ENCODE peak calls at places on chromosomes 13 and 19, in four cellular contexts. C is H9, V is thoracic aorta, S is brain microvascular endothelial cell. X is an unnamed sample.

GRCh38 chr13:48233886-48234488 is 981 bp downstream of the ITM2B start:
- DNase-seq in C (no peak), V (no peak), S (no peak), X (peak; percentile 47)

GRCh38 chr19:18368504-18369222 is 17.3 kb upstream of the GDF15 start:
- DNase-seq in C (no peak), V (no peak), S (no peak), X (no peak)

GRCh38 chr19:49338023-49338677 is 2.9 kb downstream of the CD37 start:
- DNase-seq in C (peak; percentile 76), V (no peak), S (no peak), X (no peak)

GRCh38 chr13:27006519-27007161 is 165.0 kb downstream of the USP12 start:
- DNase-seq in C (peak; percentile 59), V (no peak), S (peak; percentile 12), X (peak; percentile 47)

GRCh38 chr13:27147530-27148170 is 24.0 kb downstream of the USP12 start:
- DNase-seq in C (no peak), V (no peak), S (no peak), X (no peak)

GRCh38 chr13:94427313-94427712 is 52.2 kb downstream of the DCT start:
- DNase-seq in C (no peak), V (no peak), S (no peak), X (peak; percentile 15)

GRCh38 chr13:67635754-67636153 is 405.6 kb upstream of the PCDH9 start:
- DNase-seq in C (no peak), V (no peak), S (no peak), X (no peak)

GRCh38 chr13:62875118-62875640 is 1459.5 kb upstream of the PCDH20 start:
- DNase-seq in C (no peak), V (no peak), S (no peak), X (no peak)

GRCh38 chr13:76440568-76440967 is 445.6 kb downstream of the KCTD12 start:
- DNase-seq in C (no peak), V (no peak), S (no peak), X (no peak)

GRCh38 chr19:18425515-18426415 is 6.6 kb downstream of the SSBP4 start:
- DNase-seq in C (no peak), V (no peak), S (peak; percentile 52), X (no peak)

GRCh38 chr13:114134111-114134943 is 1.9 kb upstream of the RASA3 start:
- DNase-seq in C (no peak), V (no peak), S (no peak), X (no peak)

GRCh38 chr19:4227771-4228170 is 1.6 kb upstream of the EBI3 start:
- DNase-seq in C (no peak), V (no peak), S (no peak), X (no peak)

GRCh38 chr19:10713317-10713716 is 4.6 kb upstream of the DNM2 start:
- DNase-seq in C (no peak), V (no peak), S (no peak), X (no peak)

GRCh38 chr13:99390601-99391000 is 83.4 kb upstream of the GPR183 start:
- DNase-seq in C (no peak), V (no peak), S (no peak), X (no peak)
- TF ChIP-seq CTCF in C (no peak), V (no peak), S (no peak), X (no peak)

DNA sequence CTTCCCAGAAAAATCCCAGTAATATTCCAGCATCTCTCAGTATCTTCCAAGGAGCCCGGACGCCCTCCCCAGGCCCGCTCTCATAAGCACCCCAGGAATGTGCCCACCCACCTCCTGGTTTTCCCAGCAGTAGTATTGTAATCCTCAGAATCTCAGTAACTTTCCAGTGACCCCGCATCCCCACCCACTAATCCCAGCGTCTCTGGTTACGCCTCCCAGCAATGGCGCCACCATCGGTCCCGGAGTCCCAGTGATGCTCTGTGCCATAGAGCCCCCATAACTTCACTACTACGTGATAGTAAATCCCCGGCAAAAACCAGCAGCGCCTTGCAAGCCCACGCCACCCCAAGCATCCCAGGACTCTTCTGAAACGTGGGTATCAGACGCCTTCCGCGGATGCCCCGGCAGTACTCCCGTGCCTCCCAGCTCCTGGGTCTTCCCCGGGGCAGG is 961 bp upstream of the PNPLA6 start:
- DNase-seq in C (peak; percentile 85), V (peak; percentile 70), S (peak; percentile 78), X (peak; percentile 59)
- TF ChIP-seq CTCF in C (no peak), V (no peak), S (peak; percentile 36), X (no peak)

DNA sequence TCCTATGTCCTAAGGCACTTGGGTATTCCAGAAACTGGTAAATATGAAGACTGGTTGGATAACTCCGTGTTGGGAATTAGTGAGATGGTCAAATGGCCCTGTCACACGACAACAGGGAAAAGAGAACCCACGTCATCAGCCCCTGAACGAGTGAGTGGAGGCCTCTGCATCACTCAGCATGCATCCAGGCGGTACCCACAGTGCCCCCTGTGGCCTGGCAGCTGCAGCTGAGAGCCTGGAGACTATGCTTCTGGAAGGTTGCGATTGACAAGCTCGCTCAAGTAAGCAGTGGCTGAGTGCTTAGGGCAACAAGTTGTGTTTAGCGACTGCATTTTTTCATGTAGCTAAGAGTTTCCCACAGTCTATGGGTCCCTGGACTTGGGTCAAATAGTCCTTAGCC is 55.9 kb downstream of the COL4A2 start:
- DNase-seq in C (peak; percentile 64), V (no peak), S (peak; percentile 84), X (no peak)
- TF ChIP-seq CTCF in C (peak; percentile 66), V (peak; percentile 45), S (peak; percentile 63), X (no peak)

GRCh38 chr19:37691881-37692504 is 27.6 kb downstream of the ZNF607 start:
- DNase-seq in C (peak; percentile 88), V (peak; percentile 60), S (peak; percentile 83), X (peak; percentile 57)
- TF ChIP-seq CTCF in C (peak; percentile 31), V (no peak), S (peak; percentile 16), X (no peak)

DNA sequence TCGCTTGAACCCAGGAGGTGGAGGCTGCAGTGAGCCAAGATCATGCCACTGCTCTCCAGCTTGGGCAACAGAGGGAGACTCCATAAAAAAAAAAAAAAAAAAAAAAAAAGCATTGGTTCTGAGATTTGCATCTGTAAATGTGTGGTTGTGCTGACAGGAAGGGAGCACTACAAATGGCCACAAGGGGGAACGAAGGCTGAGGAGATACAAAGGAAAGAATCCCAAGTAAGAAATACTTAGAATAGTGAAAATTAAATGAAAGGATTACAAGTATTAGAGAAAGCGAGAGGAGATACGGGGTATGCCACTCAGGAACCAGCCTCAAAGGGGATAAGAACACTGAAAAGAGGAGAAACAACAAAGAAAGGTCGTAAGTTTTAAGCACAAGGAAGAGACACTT is 284.9 kb downstream of the KLF12 start:
- DNase-seq in C (peak; percentile 64), V (no peak), S (peak; percentile 47), X (peak; percentile 48)
- TF ChIP-seq CTCF in C (peak; percentile 70), V (peak; percentile 23), S (peak; percentile 71), X (peak; percentile 54)

GRCh38 chr13:78630509-78630908 is 27.2 kb upstream of the POU4F1 start:
- DNase-seq in C (no peak), V (no peak), S (no peak), X (no peak)
- TF ChIP-seq CTCF in C (no peak), V (no peak), S (no peak), X (no peak)

GRCh38 chr13:81636120-81636519 is 1295.2 kb upstream of the SPRY2 start:
- DNase-seq in C (no peak), V (no peak), S (no peak), X (no peak)

DNA sequence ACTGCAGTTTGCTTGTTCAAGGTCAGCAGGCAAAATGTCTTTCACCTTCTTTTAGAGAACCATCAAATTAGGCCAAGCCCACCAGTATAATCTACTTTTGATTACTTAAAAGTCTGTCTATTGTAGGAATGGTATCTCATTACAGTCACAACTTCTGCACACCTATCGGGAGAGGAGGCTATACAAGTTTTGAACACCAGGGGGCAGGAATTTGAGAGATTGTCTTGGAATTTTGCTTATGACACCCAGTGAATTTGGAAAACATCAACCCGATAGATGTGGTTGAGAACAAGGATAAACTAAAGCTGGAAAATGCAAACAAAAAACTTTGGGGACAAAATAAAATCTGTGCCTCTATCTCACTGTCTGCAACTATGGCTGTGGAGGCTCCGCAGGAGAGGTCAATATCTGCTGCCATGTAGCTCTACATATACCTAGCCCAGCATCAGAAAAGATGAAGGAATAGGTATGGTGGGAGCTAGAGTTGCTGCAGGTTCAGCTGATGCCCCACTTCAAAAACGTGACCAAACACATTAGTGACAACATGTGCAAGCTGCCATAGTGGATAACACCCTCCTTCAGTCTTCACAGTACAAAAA is 1299.2 kb upstream of the SPRY2 start:
- DNase-seq in C (no peak), V (no peak), S (no peak), X (peak; percentile 51)
- TF ChIP-seq CTCF in C (peak; percentile 73), V (no peak), S (peak; percentile 33), X (peak; percentile 79)

GRCh38 chr19:15453906-15454305 is 4.2 kb upstream of the WIZ start:
- DNase-seq in C (no peak), V (no peak), S (no peak), X (no peak)

GRCh38 chr19:15450528-15450890 is 753 bp upstream of the WIZ start:
- DNase-seq in C (no peak), V (no peak), S (no peak), X (no peak)

GRCh38 chr19:15454371-15454800 is 4.6 kb upstream of the WIZ start:
- DNase-seq in C (no peak), V (no peak), S (no peak), X (no peak)

GRCh38 chr19:15452111-15453047 is 2.6 kb upstream of the WIZ start:
- DNase-seq in C (peak; percentile 99), V (peak; percentile 49), S (peak; percentile 79), X (peak; percentile 77)

DNA sequence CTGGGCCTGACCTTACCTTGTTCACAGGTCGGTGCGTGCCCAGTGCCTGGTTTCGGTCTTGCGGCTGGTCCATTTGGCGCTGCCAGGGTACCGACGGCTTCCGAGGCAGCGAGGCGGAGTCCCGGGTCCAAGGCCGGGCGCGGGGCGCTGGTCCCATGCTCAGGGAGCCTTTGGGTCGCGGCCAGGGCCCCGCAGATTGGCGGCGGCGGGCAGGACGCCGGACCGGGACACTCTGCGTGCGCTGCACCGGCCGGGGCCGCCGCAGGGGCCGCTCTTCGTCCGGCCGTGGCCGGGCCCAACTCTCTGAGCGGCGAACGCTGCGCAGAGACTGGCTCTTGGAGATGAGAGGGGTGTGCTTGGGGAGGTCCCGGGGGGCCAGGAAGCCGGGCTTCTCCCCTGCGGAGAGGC is 3.3 kb upstream of the WIZ start:
- DNase-seq in C (peak; percentile 56), V (no peak), S (no peak), X (no peak)
- TF ChIP-seq CTCF in C (peak; percentile 43), V (peak; percentile 53), S (peak; percentile 22), X (no peak)